ENCODE peak calls at places on chromosomes 3 and 15, in ten cellular contexts. S, J, A, M, P, O, H, Q, Y and B are unnamed samples.

GRCh38 chr15:65132841-65133549 is 613 bp downstream of the PDCD7 start:
- DNase-seq in Y (peak; percentile 37), O (no peak), M (peak; percentile 45), S (no peak), Q (peak; percentile 80), J (peak; percentile 44), P (peak; percentile 74), H (no peak), A (peak; percentile 87), B (no peak)

GRCh38 chr3:150114873-150115570 is 144.3 kb upstream of the PFN2 start:
- DNase-seq in Q (no peak), H (no peak), P (no peak), O (no peak), A (no peak), Y (no peak), S (no peak), J (no peak), M (no peak), B (no peak)

GRCh38 chr3:197889204-197889930 is 60.6 kb upstream of the RPL35A start:
- DNase-seq in Y (no peak), J (no peak), S (no peak), M (no peak), P (peak; percentile 60), O (no peak), H (no peak), A (no peak), Q (no peak), B (no peak)

GRCh38 chr3:143811602-143812001 is 36.7 kb downstream of the SLC9A9 start:
- DNase-seq in H (no peak), Y (peak; percentile 42), Q (no peak), S (no peak), P (no peak), O (no peak), A (no peak), J (peak; percentile 26), M (no peak), B (no peak)

GRCh38 chr3:135240426-135240825 is 445.4 kb downstream of the EPHB1 start:
- DNase-seq in S (no peak), Q (no peak), O (no peak), H (no peak), A (no peak), Y (no peak), M (no peak), J (no peak), P (peak; percentile 74), B (no peak)

GRCh38 chr15:99963096-99963825 is 230.0 kb upstream of the LYSMD4 start:
- DNase-seq in Q (peak; percentile 1), M (no peak), H (peak; percentile 79), A (peak; percentile 14), P (no peak), J (no peak), Y (peak; percentile 7), S (peak; percentile 17), O (no peak), B (no peak)

GRCh38 chr3:139887431-139887830 is 47.6 kb upstream of the CLSTN2 start:
- DNase-seq in O (no peak), P (no peak), Y (no peak), S (no peak), J (no peak), A (no peak), Q (no peak), M (no peak), H (no peak), B (peak; percentile 83)

GRCh38 chr3:160394009-160394392 is 5.0 kb downstream of the IFT80 start:
- DNase-seq in Q (no peak), A (no peak), H (no peak), M (no peak), Y (no peak), J (no peak), O (no peak), S (no peak), P (no peak), B (no peak)

GRCh38 chr3:150319900-150320299 is 88.2 kb upstream of the TSC22D2 start:
- DNase-seq in P (no peak), J (no peak), A (no peak), S (no peak), O (peak; percentile 98), H (no peak), Y (no peak), M (no peak), Q (no peak), B (no peak)

GRCh38 chr15:74799843-74800558 is 12.6 kb upstream of the LMAN1L start:
- DNase-seq in A (peak; percentile 97), H (no peak), O (peak; percentile 45), J (peak; percentile 91), Q (peak; percentile 94), P (peak; percentile 85), Y (peak; percentile 91), S (peak; percentile 62), M (peak; percentile 87), B (no peak)

GRCh38 chr3:85801955-85802354 is 843.2 kb downstream of the CADM2 start:
- DNase-seq in H (no peak), A (no peak), M (no peak), Y (no peak), O (no peak), S (no peak), J (no peak), P (peak; percentile 70), Q (peak; percentile 11), B (no peak)

GRCh38 chr15:28132524-28133275 is 33.6 kb upstream of the OCA2 start:
- DNase-seq in O (no peak), J (no peak), Q (no peak), P (no peak), H (no peak), M (no peak), Y (no peak), A (no peak), S (no peak), B (no peak)

GRCh38 chr3:125163739-125164601 is 48.6 kb downstream of the SLC12A8 start:
- DNase-seq in J (peak; percentile 39), S (no peak), O (peak; percentile 8), A (no peak), Q (no peak), M (peak; percentile 71), Y (peak; percentile 81), H (no peak), P (peak; percentile 75), B (no peak)

GRCh38 chr3:48528754-48529153 is 24.8 kb upstream of the SHISA5 start:
- DNase-seq in Y (no peak), P (no peak), A (no peak), O (no peak), Q (no peak), M (no peak), H (no peak), S (no peak), J (no peak), B (no peak)
- TF ChIP-seq POLR2AphosphoS5 in Y (no peak), P (no peak), A (no peak), O (no peak), Q (no peak), M (no peak), H (no peak), S (no peak), J (no peak), B (no peak)

GRCh38 chr15:31212956-31213694 is 111.6 kb upstream of the TRPM1 start:
- DNase-seq in Y (no peak), O (no peak), A (no peak), S (no peak), P (no peak), J (no peak), H (no peak), Q (no peak), M (no peak), B (no peak)

GRCh38 chr15:31216210-31216911 is 110.3 kb upstream of the KLF13 start:
- DNase-seq in Q (peak; percentile 88), P (peak; percentile 78), Y (peak; percentile 97), S (peak; percentile 81), O (no peak), J (peak; percentile 96), A (peak; percentile 97), M (peak; percentile 93), H (peak; percentile 93), B (no peak)

GRCh38 chr15:31215490-31216209 is 111.0 kb upstream of the KLF13 start:
- DNase-seq in P (peak; percentile 88), O (no peak), J (peak; percentile 92), H (no peak), S (peak; percentile 88), A (peak; percentile 99), Q (peak; percentile 94), Y (peak; percentile 88), M (peak; percentile 90), B (no peak)

GRCh38 chr15:31214158-31214863 is 112.3 kb upstream of the KLF13 start:
- DNase-seq in H (no peak), Q (no peak), M (no peak), A (no peak), J (no peak), S (no peak), O (no peak), P (no peak), Y (no peak), B (no peak)

GRCh38 chr15:31214864-31215489 is 111.7 kb upstream of the KLF13 start:
- DNase-seq in P (no peak), J (peak; percentile 49), Q (no peak), O (no peak), S (no peak), M (peak; percentile 79), H (peak; percentile 94), A (peak; percentile 84), Y (peak; percentile 91), B (no peak)
- H3K27ac ChIP-seq in P (no peak overlapping the region), J (peak overlapping the region; percentile 98), Q (no peak overlapping the region), O (peak overlapping the region; percentile 49), S (peak overlapping the region; percentile 96), M (peak overlapping the region; percentile 99), H (peak overlapping the region; percentile 96), A (peak overlapping the region; percentile 100), Y (peak overlapping the region; percentile 99), B (no peak overlapping the region)

DNA sequence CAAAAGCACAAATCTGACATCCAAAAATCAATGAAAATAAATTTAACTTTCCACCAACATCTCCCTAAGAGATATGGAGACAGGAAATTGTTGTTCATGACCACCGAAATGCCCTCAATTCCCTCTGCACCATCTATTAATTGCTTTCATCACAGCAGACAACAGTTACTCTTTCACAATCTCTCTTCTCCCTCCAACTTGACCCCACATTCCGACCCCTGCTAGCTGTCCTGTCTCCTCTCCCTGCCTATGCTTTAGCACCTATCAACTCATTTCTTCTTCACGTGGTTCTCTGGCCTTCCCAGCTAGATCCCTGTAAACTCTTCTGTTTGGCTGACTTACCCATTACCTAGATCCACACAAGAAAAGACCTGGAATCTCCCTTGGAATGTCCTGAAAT is 173.9 kb upstream of the ADAMTS9 start:
- DNase-seq in Y (no peak), S (no peak), P (no peak), M (no peak), J (no peak), A (no peak), H (no peak), Q (no peak), O (no peak), B (no peak)
- TF ChIP-seq POLR2AphosphoS5 in Y (no peak), S (no peak), P (no peak), M (no peak), J (no peak), A (no peak), H (no peak), Q (no peak), O (no peak), B (no peak)

GRCh38 chr15:92400573-92400972 is 6.9 kb downstream of the ST8SIA2 start:
- DNase-seq in Q (no peak), S (no peak), A (no peak), M (no peak), O (no peak), J (no peak), P (no peak), Y (no peak), H (no peak), B (no peak)
- H3K27ac ChIP-seq in Q (no peak overlapping the region), S (no peak overlapping the region), A (no peak overlapping the region), M (no peak overlapping the region), O (no peak overlapping the region), J (no peak overlapping the region), P (no peak overlapping the region), Y (no peak overlapping the region), H (no peak overlapping the region), B (no peak overlapping the region)